ENCODE peak calls at places on chromosomes 11 and 22, in five cellular contexts. V is NCI-H1092 treated with DMSO at 0.1 percent for 48 hours; C is transverse colon; Z is stimulated activated CD8-positive, alpha-beta memory T cell treated with anti-CD3 and anti-CD28 coated beads, Interleukin-2, amount 100 ng/mL, for 48 hours; M is fibroblast of the conjunctiva. E is an unnamed sample.
A peak's percentile ranks its signal among the peaks of the same experiment; 100 is the strongest.

GRCh38 chr22:41366323-41367014 is 15.3 kb upstream of the TEF start:
- DNase-seq in V (no peak), C (no peak), Z (no peak), M (no peak), E (no peak)

GRCh38 chr11:115761348-115761747 is 257.1 kb upstream of the CADM1 start:
- DNase-seq in V (no peak), C (no peak), Z (no peak), M (no peak), E (no peak)

GRCh38 chr11:118252688-118253087 is 523 bp upstream of the MPZL3 start:
- DNase-seq in V (no peak), C (no peak), Z (no peak), M (no peak), E (no peak)

GRCh38 chr11:17979770-17980371 is 33.0 kb downstream of the SERGEF start:
- DNase-seq in V (peak; percentile 45), C (no peak), Z (no peak), M (no peak), E (no peak)

GRCh38 chr11:134071766-134072403 is 3.0 kb downstream of the JAM3 start:
- DNase-seq in V (peak; percentile 85), C (no peak), Z (no peak), M (no peak), E (no peak)

GRCh38 chr11:117410861-117411725 is 83.4 kb downstream of the CEP164 start:
- DNase-seq in V (peak; percentile 49), C (no peak), Z (no peak), M (no peak), E (no peak)

GRCh38 chr22:24716602-24717001 is 57.9 kb downstream of the PIWIL3 start:
- DNase-seq in V (no peak), C (no peak), Z (no peak), M (no peak), E (no peak)

GRCh38 chr11:45232341-45233080 is 53.6 kb downstream of the SYT13 start:
- DNase-seq in V (no peak), C (no peak), Z (no peak), M (no peak), E (no peak)

GRCh38 chr11:46504817-46505613 is 88.8 kb downstream of the AMBRA1 start:
- DNase-seq in V (no peak), C (no peak), Z (no peak), M (no peak), E (no peak)

GRCh38 chr11:29227816-29228215 is 789.0 kb downstream of the KCNA4 start:
- DNase-seq in V (no peak), C (no peak), Z (no peak), M (no peak), E (no peak)

GRCh38 chr11:45423475-45424081 is 137.4 kb upstream of the SYT13 start:
- DNase-seq in V (no peak), C (no peak), Z (no peak), M (no peak), E (no peak)